ENCODE peak calls at places on chromosomes 7 and 10, in six cellular contexts. G, K, T, Z, Q and O are unnamed samples.

GRCh38 chr10:1187151-1187854 is 131.1 kb downstream of the WDR37 start:
- DNase-seq in G (no peak), Q (no peak), Z (no peak), T (no peak), K (no peak), O (no peak)

GRCh38 chr7:40899151-40899550 is 764.3 kb downstream of the SUGCT start:
- DNase-seq in T (no peak), G (no peak), K (peak), Q (no peak), Z (no peak), O (no peak)

GRCh38 chr10:95237376-95238170 is 43.5 kb downstream of the ACSM6 start:
- DNase-seq in T (no peak), Z (no peak), K (peak), G (no peak), Q (no peak), O (no peak)

GRCh38 chr7:127584648-127585043 is 750 bp downstream of the GCC1 start:
- DNase-seq in Q (no peak), K (no peak), Z (no peak), T (no peak), G (no peak), O (no peak)

GRCh38 chr7:113402005-113402404 is 283.7 kb upstream of the SMIM30 start:
- DNase-seq in Q (no peak), G (no peak), Z (no peak), K (no peak), T (no peak), O (no peak)

GRCh38 chr10:44243851-44244502 is 140.9 kb downstream of the CXCL12 start:
- DNase-seq in Z (no peak), Q (no peak), G (no peak), K (no peak), T (no peak), O (no peak)

GRCh38 chr7:143415696-143416095 is 7.0 kb upstream of the EPHA1 start:
- DNase-seq in Q (no peak), G (no peak), K (peak), T (no peak), Z (no peak), O (no peak)

GRCh38 chr7:101857358-101857794 is 40.0 kb downstream of the CUX1 start:
- DNase-seq in Q (no peak), K (no peak), G (no peak), T (no peak), Z (no peak), O (no peak)

GRCh38 chr10:75430000-75430763 is 1.2 kb upstream of the LRMDA start:
- DNase-seq in G (peak), Z (peak), T (peak), Q (peak), K (no peak), O (no peak)

GRCh38 chr10:62626817-62627216 is 177.7 kb upstream of the ADO start:
- DNase-seq in T (peak), G (no peak), K (peak), Q (no peak), Z (no peak), O (no peak)

GRCh38 chr10:104445359-104445758 is 91.7 kb downstream of the CFAP58 start:
- DNase-seq in T (peak), Q (no peak), K (peak), Z (no peak), G (no peak), O (no peak)

GRCh38 chr7:100710452-100710851 is 4.5 kb downstream of the POP7 start:
- DNase-seq in G (no peak), T (no peak), K (no peak), Q (no peak), Z (no peak), O (no peak)

GRCh38 chr7:117071597-117071996 is 118.3 kb downstream of the ST7 start:
- DNase-seq in Z (no peak), T (no peak), G (no peak), Q (no peak), K (no peak), O (no peak)

GRCh38 chr7:44618754-44619153 is 12.3 kb downstream of the OGDH start:
- DNase-seq in Q (no peak), G (no peak), Z (no peak), T (no peak), K (no peak), O (no peak)

GRCh38 chr7:83036130-83036529 is 126.6 kb downstream of the PCLO start:
- DNase-seq in T (no peak), Z (no peak), Q (no peak), K (no peak), G (no peak), O (no peak)

GRCh38 chr7:82600601-82601000 is 157.0 kb upstream of the CACNA2D1 start:
- DNase-seq in T (no peak), Q (no peak), Z (no peak), K (peak), G (no peak), O (no peak)

GRCh38 chr7:155420116-155420515 is 37.8 kb upstream of the EN2 start:
- DNase-seq in Z (no peak), Q (no peak), G (no peak), T (no peak), K (no peak), O (no peak)

GRCh38 chr7:99310004-99310403 is 15.7 kb upstream of the ARPC1A start:
- DNase-seq in Q (no peak), Z (no peak), K (no peak), T (no peak), G (no peak), O (no peak)

GRCh38 chr7:149196151-149196704 is 882 bp downstream of the ZNF282 start:
- DNase-seq in T (no peak), G (no peak), Z (no peak), K (peak), Q (no peak), O (no peak)

GRCh38 chr10:69661414-69662172 is 31.5 kb downstream of the FAM241B start:
- DNase-seq in Q (no peak), K (no peak), G (no peak), T (no peak), Z (no peak), O (no peak)

GRCh38 chr7:101853684-101854083 is 36.3 kb downstream of the CUX1 start:
- DNase-seq in Z (no peak), Q (no peak), G (no peak), T (no peak), K (no peak), O (no peak)

GRCh38 chr7:77391230-77391629 is 24.9 kb downstream of the GSAP start:
- DNase-seq in G (no peak), Z (no peak), Q (no peak), K (no peak), T (no peak), O (no peak)

GRCh38 chr10:71795248-71795647 is 21.9 kb upstream of the VSIR start:
- DNase-seq in Q (no peak), T (peak), G (no peak), Z (no peak), K (peak), O (no peak)

GRCh38 chr7:85204496-85204895 is 17.6 kb upstream of the SEMA3D start:
- DNase-seq in Z (no peak), G (no peak), T (no peak), K (no peak), Q (no peak), O (no peak)

GRCh38 chr10:43647576-43647975 is 1.1 kb downstream of the ZNF32 start:
- DNase-seq in T (no peak), K (no peak), Z (no peak), G (no peak), Q (no peak), O (no peak)

GRCh38 chr10:2839081-2839725 is 228.1 kb upstream of the PFKP start:
- DNase-seq in Q (peak), K (peak), Z (peak), G (peak), T (peak), O (no peak)

GRCh38 chr10:60967854-60968484 is 24.0 kb upstream of the RHOBTB1 start:
- DNase-seq in Z (no peak), K (no peak), Q (no peak), T (no peak), G (no peak), O (no peak)

GRCh38 chr10:103967433-103968142 is 648 bp downstream of the SLK start:
- DNase-seq in Z (no peak), T (peak), Q (no peak), G (peak), K (peak), O (no peak)

GRCh38 chr7:80284848-80285247 is 150.2 kb downstream of the GNAI1 start:
- DNase-seq in T (peak), Z (no peak), G (no peak), Q (no peak), K (peak), O (no peak)

GRCh38 chr7:65441010-65441409 is 67.4 kb downstream of the ZNF92 start:
- DNase-seq in K (peak), Z (no peak), G (no peak), Q (no peak), T (peak), O (no peak)

GRCh38 chr10:60817135-60817805 is 39.0 kb downstream of the CDK1 start:
- DNase-seq in Q (no peak), Z (no peak), K (peak), T (peak), G (no peak), O (no peak)

GRCh38 chr7:50792342-50793114 is 9.8 kb upstream of the GRB10 start:
- DNase-seq in T (peak), Z (peak), K (peak), G (no peak), Q (peak), O (peak)